ENCODE peak calls at places on chromosomes 7 and 10, in four cellular contexts. I is IMR-90, P is endothelial cell of umbilical vein, U is K562. L is an unnamed sample.

GRCh38 chr7:30988346-30989005 is 24.7 kb downstream of the GHRHR start:
- DNase-seq in P (no peak), U (no peak), I (no peak), L (no peak)

GRCh38 chr10:126272526-126272925 is 115.8 kb downstream of the ADAM12 start:
- DNase-seq in U (no peak), P (no peak), I (no peak), L (no peak)

GRCh38 chr7:90625051-90625450 is 28.9 kb downstream of the CDK14 start:
- DNase-seq in U (no peak), P (peak; percentile 30), I (peak; percentile 6), L (no peak)

GRCh38 chr7:48041665-48041995 is 6.3 kb downstream of the C7orf57 start:
- DNase-seq in U (no peak), P (peak; percentile 7), I (peak; percentile 47), L (no peak)

GRCh38 chr7:117997862-117998825 is 124.9 kb upstream of the CTTNBP2 start:
- DNase-seq in P (no peak), U (no peak), I (no peak), L (no peak)

GRCh38 chr10:22816298-22816653 is 101.9 kb upstream of the PIP4K2A start:
- DNase-seq in I (peak; percentile 96), P (peak; percentile 93), U (no peak), L (no peak)

GRCh38 chr7:21960922-21961321 is 15.2 kb upstream of the CDCA7L start:
- DNase-seq in P (peak; percentile 80), I (peak; percentile 83), U (no peak), L (no peak)

GRCh38 chr10:16777473-16778370 is 39.5 kb downstream of the RSU1 start:
- DNase-seq in U (peak; percentile 64), P (peak; percentile 97), I (peak; percentile 63), L (no peak)

GRCh38 chr7:18109762-18110161 is 82.1 kb upstream of the PRPS1L1 start:
- DNase-seq in P (no peak), I (peak; percentile 55), U (no peak), L (no peak)

GRCh38 chr10:34492081-34492480 is 323.0 kb downstream of the PARD3 start:
- DNase-seq in I (no peak), P (no peak), U (no peak), L (no peak)

GRCh38 chr10:113857210-113857609 is 2.7 kb downstream of the NHLRC2 start:
- DNase-seq in I (no peak), U (no peak), P (no peak), L (no peak)

GRCh38 chr7:130669051-130669700 is 628 bp upstream of the COPG2 start:
- DNase-seq in P (no peak), I (peak; percentile 13), U (no peak), L (no peak)

GRCh38 chr10:66925896-66926719 is at the start of gene LRRTM3:
- DNase-seq in P (peak; percentile 53), I (peak; percentile 73), U (peak; percentile 16), L (peak; percentile 20)

GRCh38 chr7:83876593-83876992 is 227.7 kb upstream of the SEMA3E start:
- DNase-seq in U (no peak), I (peak; percentile 7), P (no peak), L (no peak)

GRCh38 chr7:608361-608760 is 88.7 kb upstream of the PDGFA start:
- DNase-seq in P (peak; percentile 43), U (no peak), I (no peak), L (no peak)

GRCh38 chr7:148941598-148942280 is 57.6 kb upstream of the EZH2 start:
- DNase-seq in U (peak; percentile 68), I (peak; percentile 52), P (peak; percentile 72), L (no peak)

GRCh38 chr7:138387755-138388475 is 72.1 kb upstream of the TRIM24 start:
- DNase-seq in U (no peak), I (no peak), P (no peak), L (no peak)

GRCh38 chr7:46385662-46386309 is 464.7 kb upstream of the IGFBP3 start:
- DNase-seq in U (no peak), P (peak; percentile 29), I (peak; percentile 96), L (no peak)

GRCh38 chr7:75756340-75757297 is 15.4 kb downstream of the CCL26 start:
- DNase-seq in P (peak; percentile 64), U (peak; percentile 63), I (peak; percentile 53), L (no peak)

GRCh38 chr7:144489504-144489903 is 86.0 kb upstream of the NOBOX start:
- DNase-seq in U (no peak), P (no peak), I (no peak), L (no peak)

GRCh38 chr7:73749931-73750776 is 11.6 kb upstream of the ABHD11 start:
- DNase-seq in P (no peak), I (no peak), U (no peak), L (no peak)

GRCh38 chr7:45124351-45124750 is 12.9 kb upstream of the TBRG4 start:
- DNase-seq in I (no peak), U (no peak), P (no peak), L (no peak)

GRCh38 chr10:104197364-104197763 is 34.8 kb downstream of the CFAP43 start:
- DNase-seq in U (no peak), I (no peak), P (no peak), L (no peak)

DNA sequence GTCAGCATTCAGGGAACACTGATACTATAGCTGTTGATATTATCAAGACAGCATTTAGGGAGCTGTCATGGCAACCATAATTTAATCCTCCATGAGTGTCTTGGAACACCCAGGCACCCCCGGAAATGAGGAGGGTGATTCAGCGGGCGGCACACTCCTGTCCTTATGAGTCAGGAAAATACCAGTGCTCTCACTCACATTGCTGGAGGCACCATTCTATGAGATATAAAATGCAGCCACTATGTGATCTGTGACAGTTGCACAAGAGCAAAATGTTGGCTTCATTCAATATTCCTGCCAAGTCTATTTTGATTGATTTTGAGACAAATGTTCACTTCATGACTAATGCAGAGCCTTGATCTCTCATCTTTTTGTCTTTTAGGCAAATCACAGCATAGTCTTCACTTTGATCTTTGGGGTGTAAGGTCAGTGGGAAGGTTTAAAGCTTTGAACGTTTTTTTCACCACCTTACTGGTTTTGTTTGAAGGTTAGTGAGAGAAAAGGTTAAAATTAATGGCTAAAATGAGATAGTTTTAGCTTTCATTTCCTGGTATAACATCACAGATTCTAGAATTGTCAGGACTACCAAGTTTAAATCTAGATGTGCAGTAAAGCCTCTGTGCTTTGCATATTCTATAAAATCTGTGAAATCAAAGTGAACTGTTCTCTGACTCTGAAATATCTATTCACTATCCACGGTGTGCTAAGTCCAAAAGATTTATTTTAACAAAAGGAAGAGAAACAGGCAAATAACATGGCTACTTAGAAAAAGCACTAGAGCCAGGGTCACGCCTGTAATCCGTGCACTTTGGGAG is 12.4 kb upstream of the ARHGAP12 start:
- DNase-seq in I (peak; percentile 95), P (peak; percentile 78), U (no peak), L (no peak)
- TF ChIP-seq FOS in I (peak; percentile 97), P (peak; percentile 98), U (peak; percentile 32), L (no peak)

DNA sequence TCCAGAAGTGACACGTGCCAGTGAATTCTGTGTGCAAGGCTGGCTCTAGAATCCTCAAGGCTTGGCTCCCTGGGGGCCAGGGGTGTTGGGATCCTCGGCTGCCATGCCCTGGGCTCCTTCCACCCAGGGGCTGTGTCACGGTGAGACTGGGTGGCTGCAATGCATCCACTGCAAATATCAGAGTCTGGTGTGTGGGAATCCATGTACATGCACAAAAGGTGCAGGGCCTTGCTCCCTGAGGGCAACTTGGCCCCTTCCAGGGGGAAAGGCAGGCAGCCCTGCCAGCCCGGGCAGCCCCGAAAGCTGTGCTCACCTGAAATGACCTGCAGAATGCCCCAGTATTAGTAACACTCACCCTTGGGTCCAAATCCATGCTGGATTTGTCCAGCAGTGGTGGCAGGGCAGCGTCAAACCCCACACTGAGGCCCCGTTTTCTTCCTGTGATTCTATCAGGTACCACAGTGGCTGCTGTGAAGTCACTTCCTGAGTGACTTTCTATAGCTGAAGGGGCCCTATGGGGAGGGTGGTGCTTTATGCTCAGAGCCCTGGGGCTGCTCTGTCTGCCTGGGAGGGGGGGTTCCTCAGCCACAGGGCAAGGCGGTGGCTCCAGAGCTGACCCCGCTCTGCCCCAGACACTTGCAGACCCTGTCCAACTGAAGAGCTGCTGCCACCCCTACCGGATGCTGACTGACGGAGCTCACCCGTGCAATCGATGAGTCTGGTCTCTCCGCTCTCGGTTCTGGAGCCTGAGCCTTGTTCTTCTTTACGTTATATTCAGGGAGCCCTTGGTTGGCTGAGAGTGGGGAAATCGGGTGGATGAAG is 317.7 kb downstream of the GLRX3 start:
- DNase-seq in P (no peak), I (no peak), U (no peak), L (no peak)
- TF ChIP-seq FOS in P (no peak), I (no peak), U (no peak), L (no peak)

GRCh38 chr7:111262293-111263116 is 171.6 kb downstream of the LRRN3 start:
- DNase-seq in U (no peak), I (no peak), P (no peak), L (no peak)

GRCh38 chr7:111265394-111265793 is 174.5 kb downstream of the LRRN3 start:
- DNase-seq in U (no peak), P (no peak), I (no peak), L (no peak)

GRCh38 chr7:111264111-111264868 is 173.4 kb downstream of the LRRN3 start:
- DNase-seq in P (no peak), I (no peak), U (no peak), L (no peak)

GRCh38 chr7:111266613-111267012 is 175.7 kb downstream of the LRRN3 start:
- DNase-seq in U (no peak), I (peak; percentile 67), P (no peak), L (no peak)
- TF ChIP-seq FOS in U (no peak), I (no peak), P (no peak), L (no peak)

GRCh38 chr10:86423739-86424138 is 57.1 kb upstream of the GRID1 start:
- DNase-seq in U (no peak), P (no peak), I (no peak), L (no peak)
- TF ChIP-seq FOS in U (no peak), P (no peak), I (no peak), L (no peak)

DNA sequence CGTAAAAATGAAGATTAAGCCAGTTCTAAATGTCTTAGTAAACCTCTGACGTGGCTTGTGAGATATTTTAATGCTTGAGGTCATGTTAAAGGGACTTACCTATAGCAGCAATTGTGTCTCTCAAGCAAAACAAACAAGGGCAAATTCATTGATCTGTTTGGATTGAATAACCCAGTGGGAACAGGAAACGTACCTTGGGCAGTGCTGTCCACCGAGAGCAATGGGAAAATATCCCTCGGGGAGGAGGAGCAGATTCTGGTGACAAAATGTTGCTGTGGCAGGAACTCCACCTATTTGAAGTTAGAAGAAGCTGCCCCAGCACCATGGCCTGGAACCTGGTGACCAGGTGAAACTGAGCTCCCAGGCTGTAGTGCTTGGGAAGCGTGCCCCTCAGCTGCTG is 107.1 kb upstream of the FZD8 start:
- DNase-seq in I (no peak), U (no peak), P (no peak), L (no peak)
- TF ChIP-seq FOS in I (no peak), U (no peak), P (no peak), L (no peak)

L was measured in GM12878.